ENCODE peak calls at places on chromosomes 11 and 22, in nine cellular contexts. F is activated naive CD8-positive, alpha-beta T cell treated with anti-CD3 and anti-CD28 coated beads, Interleukin-2, amount 50 U/mL, for 16 hours; B is HCT116; R is activated naive CD4-positive, alpha-beta T cell treated with anti-CD3 and anti-CD28 coated beads for 36 hours; H is NCI-H69; O is EL; E is activated CD8-positive, alpha-beta memory T cell treated with anti-CD3 and anti-CD28 coated beads, Interleukin-2, amount 10 ng/mL, durations not matched to agents 7 days and 5 days; U is stimulated activated naive CD4-positive, alpha-beta T cell; C is activated T-helper 1 cell treated with anti-CD3 and anti-CD28 coated beads, Interleukin-2, amount 50 U/mL, for 16 hours. Q is an unnamed sample.

GRCh38 chr22:19932367-19933206 is 9.0 kb upstream of the COMT start:
- DNase-seq in F (no peak), B (no peak), R (no peak), H (peak), O (no peak), E (no peak), U (no peak), C (no peak), Q (no peak)

GRCh38 chr22:27105142-27106025 is 448.0 kb downstream of the MIAT start:
- DNase-seq in F (no peak), B (no peak), R (no peak), H (no peak), O (peak), E (no peak), U (no peak), C (no peak), Q (peak)

GRCh38 chr11:27075192-27075591 is 34.6 kb downstream of the BBOX1 start:
- DNase-seq in F (no peak), B (no peak), R (no peak), H (peak), O (peak), E (no peak), U (no peak), C (no peak), Q (no peak)

GRCh38 chr11:126375726-126376125 is 20.2 kb downstream of the ST3GAL4 start:
- DNase-seq in F (no peak), B (no peak), R (no peak), H (peak), O (no peak), E (no peak), U (no peak), C (no peak), Q (peak)

GRCh38 chr11:64703048-64703447 is 19.9 kb downstream of the NRXN2 start:
- DNase-seq in F (no peak), B (no peak), R (no peak), H (no peak), O (no peak), E (no peak), U (no peak), C (no peak), Q (no peak)

GRCh38 chr11:16191852-16192240 is 164.5 kb downstream of the SOX6 start:
- DNase-seq in F (no peak), B (no peak), R (no peak), H (peak), O (no peak), E (no peak), U (no peak), C (no peak), Q (no peak)

GRCh38 chr11:76885390-76886097 is 24.8 kb downstream of the ACER3 start:
- DNase-seq in F (no peak), B (no peak), R (peak), H (no peak), O (peak), E (no peak), U (no peak), C (no peak), Q (peak)

GRCh38 chr11:122633219-122633829 is 22.2 kb upstream of the UBASH3B start:
- DNase-seq in F (no peak), B (no peak), R (no peak), H (peak), O (peak), E (no peak), U (no peak), C (no peak), Q (peak)

GRCh38 chr11:122671270-122671906 is 15.9 kb downstream of the UBASH3B start:
- DNase-seq in F (no peak), B (no peak), R (no peak), H (peak), O (peak), E (no peak), U (no peak), C (no peak), Q (no peak)

GRCh38 chr11:68444566-68444965 is 16.0 kb upstream of the PPP6R3 start:
- DNase-seq in F (no peak), B (no peak), R (no peak), H (no peak), O (no peak), E (no peak), U (no peak), C (no peak), Q (no peak)

GRCh38 chr11:39630365-39630764 is 1829.1 kb downstream of the LRRC4C start:
- DNase-seq in F (no peak), B (no peak), R (no peak), H (no peak), O (no peak), E (no peak), U (no peak), C (no peak), Q (no peak)

GRCh38 chr11:93279911-93280347 is 50.6 kb upstream of the DEUP1 start:
- DNase-seq in F (no peak), B (no peak), R (no peak), H (peak), O (no peak), E (no peak), U (no peak), C (no peak), Q (no peak)

GRCh38 chr11:84780689-84781293 is 846.4 kb downstream of the DLG2 start:
- DNase-seq in F (no peak), B (peak), R (no peak), H (peak), O (peak), E (no peak), U (no peak), C (no peak), Q (no peak)

GRCh38 chr22:45042263-45042662 is 32.5 kb upstream of the PHF21B start:
- DNase-seq in F (no peak), B (no peak), R (no peak), H (no peak), O (no peak), E (no peak), U (no peak), C (no peak), Q (no peak)

GRCh38 chr11:133946541-133947297 is 10.0 kb downstream of the IGSF9B start:
- DNase-seq in F (no peak), B (no peak), R (peak), H (peak), O (no peak), E (peak), U (no peak), C (no peak), Q (no peak)

GRCh38 chr11:96074551-96075309 is 150.8 kb upstream of the MTMR2 start:
- DNase-seq in F (no peak), B (no peak), R (no peak), H (no peak), O (no peak), E (no peak), U (no peak), C (no peak), Q (no peak)

GRCh38 chr11:99934008-99934407 is 753.1 kb upstream of the ARHGAP42 start:
- DNase-seq in F (no peak), B (no peak), R (no peak), H (no peak), O (no peak), E (no peak), U (no peak), C (no peak), Q (no peak)

GRCh38 chr11:71456294-71456693 is 3.3 kb downstream of the NADSYN1 start:
- DNase-seq in F (no peak), B (no peak), R (no peak), H (no peak), O (no peak), E (no peak), U (no peak), C (no peak), Q (no peak)

GRCh38 chr11:124736738-124737137 is 3.0 kb upstream of the NRGN start:
- DNase-seq in F (no peak), B (no peak), R (no peak), H (no peak), O (no peak), E (no peak), U (no peak), C (no peak), Q (no peak)

GRCh38 chr11:5499671-5500070 is 10.1 kb downstream of the UBQLN3 start:
- DNase-seq in F (no peak), B (no peak), R (no peak), H (no peak), O (no peak), E (no peak), U (no peak), C (no peak), Q (no peak)

GRCh38 chr11:33643167-33643817 is 57.3 kb downstream of the C11orf91 start:
- DNase-seq in F (no peak), B (no peak), R (no peak), H (peak), O (no peak), E (no peak), U (no peak), C (no peak), Q (no peak)

GRCh38 chr11:100863080-100863581 is 176.0 kb downstream of the ARHGAP42 start:
- DNase-seq in F (no peak), B (no peak), R (no peak), H (peak), O (peak), E (no peak), U (no peak), C (no peak), Q (peak)

GRCh38 chr22:19659805-19660345 is 54.4 kb upstream of the SEPTIN5 start:
- DNase-seq in F (no peak), B (no peak), R (no peak), H (no peak), O (no peak), E (no peak), U (no peak), C (no peak), Q (no peak)

GRCh38 chr22:48156603-48157355 is 1394.3 kb downstream of the TBC1D22A start:
- DNase-seq in F (no peak), B (no peak), R (no peak), H (no peak), O (no peak), E (no peak), U (no peak), C (no peak), Q (no peak)

GRCh38 chr22:23856721-23857605 is 712 bp upstream of the SLC2A11 start:
- DNase-seq in F (no peak), B (no peak), R (peak), H (peak), O (peak), E (no peak), U (no peak), C (no peak), Q (peak)

GRCh38 chr22:33438273-33438672 is 380.1 kb upstream of the SYN3 start:
- DNase-seq in F (no peak), B (no peak), R (peak), H (no peak), O (peak), E (no peak), U (no peak), C (no peak), Q (no peak)

GRCh38 chr22:24983151-24983550 is 30.6 kb downstream of the KIAA1671 start:
- DNase-seq in F (no peak), B (no peak), R (no peak), H (no peak), O (no peak), E (no peak), U (no peak), C (no peak), Q (peak)

GRCh38 chr22:23182289-23183106 is 2.2 kb downstream of the BCR start:
- DNase-seq in F (peak), B (no peak), R (peak), H (peak), O (no peak), E (peak), U (peak), C (peak), Q (peak)

GRCh38 chr11:77191823-77192495 is 63.9 kb downstream of the MYO7A start:
- DNase-seq in F (peak), B (peak), R (peak), H (peak), O (peak), E (peak), U (peak), C (peak), Q (no peak)

GRCh38 chr11:34027516-34028406 is 23.8 kb upstream of the CAPRIN1 start:
- DNase-seq in F (no peak), B (no peak), R (no peak), H (peak), O (no peak), E (no peak), U (no peak), C (no peak), Q (no peak)

GRCh38 chr11:117226388-117227385 is 5.2 kb downstream of the PCSK7 start:
- DNase-seq in F (no peak), B (peak), R (peak), H (peak), O (peak), E (peak), U (peak), C (no peak), Q (peak)

GRCh38 chr22:28441720-28442263 is 237.8 kb downstream of the TTC28 start:
- DNase-seq in F (no peak), B (no peak), R (no peak), H (peak), O (no peak), E (no peak), U (no peak), C (no peak), Q (peak)

GRCh38 chr22:39960791-39961746 is 872 bp downstream of the TMA7B start:
- DNase-seq in F (peak), B (no peak), R (peak), H (no peak), O (peak), E (peak), U (no peak), C (peak), Q (no peak)

GRCh38 chr22:30205281-30206115 is 41.1 kb downstream of the LIF start:
- DNase-seq in F (no peak), B (no peak), R (no peak), H (no peak), O (peak), E (no peak), U (no peak), C (no peak), Q (no peak)

GRCh38 chr11:47989779-47990178 is 9.4 kb downstream of the PTPRJ start:
- DNase-seq in F (no peak), B (no peak), R (no peak), H (no peak), O (no peak), E (no peak), U (no peak), C (no peak), Q (no peak)

GRCh38 chr11:84291996-84292395 is 1005.8 kb upstream of the CCDC90B start:
- DNase-seq in F (no peak), B (no peak), R (no peak), H (no peak), O (no peak), E (no peak), U (no peak), C (no peak), Q (no peak)

GRCh38 chr11:67022341-67022933 is 497 bp upstream of the SYT12 start:
- DNase-seq in F (no peak), B (peak), R (no peak), H (peak), O (peak), E (no peak), U (no peak), C (no peak), Q (no peak)

GRCh38 chr22:24695958-24696511 is 78.5 kb downstream of the PIWIL3 start:
- DNase-seq in F (no peak), B (no peak), R (peak), H (peak), O (peak), E (no peak), U (no peak), C (no peak), Q (no peak)